ENCODE peak calls at places on chromosomes 5 and 9, in six cellular contexts. P is activated CD4-positive, alpha-beta T cell treated with anti-CD3 and anti-CD28 coated beads for 1 hour; A is effector memory CD4-positive, alpha-beta T cell; V is RPMI7951; F is ELR; T is ovary. Z is an unnamed sample.

GRCh38 chr5:93145767-93146166 is 435.3 kb downstream of the NR2F1-AS1 start:
- DNase-seq in P (no peak), F (no peak), V (peak; percentile 12), T (no peak), A (no peak), Z (no peak)

GRCh38 chr5:128213340-128213739 is 129.8 kb downstream of the SLC12A2 start:
- DNase-seq in T (peak; percentile 35), V (peak; percentile 41), A (peak; percentile 11), P (no peak), F (peak; percentile 73), Z (no peak)

GRCh38 chr9:128120061-128120740 is 7.3 kb downstream of the PTGES2 start:
- DNase-seq in A (no peak), F (no peak), V (no peak), P (no peak), T (no peak), Z (no peak)

GRCh38 chr5:164041105-164041504 is 535.7 kb downstream of the MAT2B start:
- DNase-seq in F (no peak), P (no peak), V (no peak), T (no peak), A (no peak), Z (no peak)

GRCh38 chr5:171029401-171029800 is 167.6 kb downstream of the RANBP17 start:
- DNase-seq in T (no peak), A (no peak), F (no peak), P (no peak), V (peak; percentile 1), Z (no peak)

GRCh38 chr9:105114956-105115728 is 129.3 kb upstream of the SLC44A1 start:
- DNase-seq in T (no peak), P (no peak), V (peak; percentile 90), A (peak; percentile 6), F (peak; percentile 68), Z (peak; percentile 72)

GRCh38 chr5:15598294-15598902 is 98.4 kb downstream of the FBXL7 start:
- DNase-seq in F (peak; percentile 51), P (no peak), A (no peak), T (no peak), V (peak; percentile 30), Z (no peak)

GRCh38 chr5:31833005-31833404 is 194.1 kb downstream of the PDZD2 start:
- DNase-seq in F (no peak), T (no peak), V (no peak), A (no peak), P (no peak), Z (no peak)

GRCh38 chr5:178308541-178309092 is 76.0 kb upstream of the PHYKPL start:
- DNase-seq in F (no peak), P (no peak), V (no peak), T (no peak), A (no peak), Z (no peak)

GRCh38 chr9:129185991-129186390 is 7.9 kb upstream of the IER5L start:
- DNase-seq in A (no peak), T (no peak), F (peak; percentile 78), P (no peak), V (no peak), Z (no peak)

GRCh38 chr5:150573867-150574817 is 66.2 kb downstream of the NDST1 start:
- DNase-seq in A (no peak), P (no peak), V (no peak), T (peak; percentile 23), F (peak; percentile 26), Z (no peak)

GRCh38 chr9:136031741-136032638 is 63.1 kb downstream of the NACC2 start:
- DNase-seq in A (no peak), T (no peak), V (no peak), F (no peak), P (no peak), Z (peak; percentile 72)

GRCh38 chr5:127012933-127013332 is 17.4 kb downstream of the MARCHF3 start:
- DNase-seq in V (peak; percentile 78), F (peak; percentile 87), P (no peak), A (no peak), T (no peak), Z (no peak)

GRCh38 chr9:134381262-134381661 is 55.0 kb downstream of the RXRA start:
- DNase-seq in T (no peak), P (no peak), F (no peak), V (no peak), A (no peak), Z (no peak)

GRCh38 chr9:17623965-17624364 is 45.1 kb downstream of the SH3GL2 start:
- DNase-seq in P (no peak), T (no peak), A (no peak), V (no peak), F (no peak), Z (no peak)

GRCh38 chr5:180353226-180353962 is at the start of gene GFPT2:
- DNase-seq in F (peak; percentile 56), P (peak; percentile 67), T (peak; percentile 93), A (peak; percentile 67), V (peak; percentile 78), Z (peak; percentile 71)

GRCh38 chr5:132749506-132749905 is 2.3 kb downstream of the CCNI2 start:
- DNase-seq in V (no peak), T (no peak), F (no peak), P (no peak), A (no peak), Z (no peak)

GRCh38 chr5:175056831-175057230 is 332.4 kb downstream of the MSX2 start:
- DNase-seq in P (no peak), A (no peak), V (no peak), F (no peak), T (no peak), Z (no peak)

GRCh38 chr9:136219276-136219675 is 14.3 kb upstream of the LHX3 start:
- DNase-seq in P (no peak), T (no peak), F (peak; percentile 67), A (no peak), V (peak; percentile 79), Z (no peak)

GRCh38 chr5:128378196-128378595 is 159.8 kb downstream of the FBN2 start:
- DNase-seq in F (peak; percentile 17), T (no peak), V (no peak), P (no peak), A (no peak), Z (no peak)

Z was measured in lower leg skin.